ENCODE peak calls at places on chromosomes 16 and 17, in seven cellular contexts. A, R, J, U, L, X and H are unnamed samples.

GRCh38 chr17:55743103-55743679 is 7.7 kb upstream of the PCTP start:
- DNase-seq in A (no peak), R (no peak), J (no peak), U (peak; percentile 80), L (no peak), X (peak; percentile 88), H (peak; percentile 91)

GRCh38 chr17:73551756-73552155 is 92.5 kb downstream of the SDK2 start:
- DNase-seq in A (peak; percentile 65), R (no peak), J (no peak), U (no peak), L (no peak), X (no peak), H (no peak)

GRCh38 chr17:31571124-31571892 is 179.8 kb downstream of the RAB11FIP4 start:
- DNase-seq in A (no peak), R (peak; percentile 97), J (no peak), U (peak; percentile 72), L (peak; percentile 98), X (no peak), H (peak; percentile 68)

GRCh38 chr17:2708585-2709172 is 2.9 kb downstream of the CLUH start:
- DNase-seq in A (no peak), R (no peak), J (no peak), U (no peak), L (no peak), X (no peak), H (no peak)

GRCh38 chr16:1941924-1942809 is 832 bp downstream of the MSRB1 start:
- DNase-seq in A (peak; percentile 34), R (no peak), J (no peak), U (peak; percentile 87), L (no peak), X (no peak), H (peak; percentile 51)

GRCh38 chr16:89670496-89671431 is 13.1 kb downstream of the SPATA33 start:
- DNase-seq in A (no peak), R (peak; percentile 43), J (no peak), U (no peak), L (peak; percentile 57), X (peak; percentile 21), H (peak; percentile 24)

GRCh38 chr16:70653809-70654771 is 7.7 kb downstream of the IL34 start:
- DNase-seq in A (peak; percentile 73), R (peak; percentile 87), J (peak; percentile 91), U (peak; percentile 77), L (peak; percentile 78), X (peak; percentile 86), H (peak; percentile 79)

GRCh38 chr17:77299256-77300015 is 158.7 kb downstream of the SEC14L1 start:
- DNase-seq in A (no peak), R (no peak), J (no peak), U (no peak), L (no peak), X (peak; percentile 77), H (no peak)

GRCh38 chr17:7445011-7445927 is at the start of gene CHRNB1:
- DNase-seq in A (no peak), R (peak; percentile 20), J (peak; percentile 85), U (peak; percentile 85), L (peak; percentile 27), X (peak; percentile 85), H (no peak)

GRCh38 chr17:69170377-69170776 is 28.7 kb upstream of the ABCA6 start:
- DNase-seq in A (peak; percentile 44), R (no peak), J (no peak), U (no peak), L (no peak), X (no peak), H (no peak)

GRCh38 chr16:9039208-9039607 is 52.2 kb upstream of the HAPSTR1 start:
- DNase-seq in A (peak; percentile 13), R (peak; percentile 41), J (no peak), U (no peak), L (peak; percentile 55), X (no peak), H (no peak)

GRCh38 chr17:73555199-73555810 is 88.9 kb downstream of the SDK2 start:
- DNase-seq in A (no peak), R (no peak), J (no peak), U (no peak), L (no peak), X (no peak), H (no peak)

GRCh38 chr17:10003705-10004104 is 98.6 kb upstream of the RCVRN start:
- DNase-seq in A (no peak), R (no peak), J (no peak), U (no peak), L (no peak), X (no peak), H (no peak)

GRCh38 chr17:36918260-36918691 is 19.0 kb upstream of the LHX1 start:
- DNase-seq in A (no peak), R (no peak), J (no peak), U (no peak), L (peak; percentile 53), X (no peak), H (no peak)

GRCh38 chr16:80084614-80085013 is 456.2 kb upstream of the DYNLRB2 start:
- DNase-seq in A (no peak), R (peak; percentile 71), J (peak; percentile 56), U (peak; percentile 75), L (no peak), X (peak; percentile 41), H (peak; percentile 57)

GRCh38 chr17:57327176-57327970 is 71.0 kb downstream of the MSI2 start:
- DNase-seq in A (no peak), R (no peak), J (no peak), U (no peak), L (no peak), X (no peak), H (no peak)

DNA sequence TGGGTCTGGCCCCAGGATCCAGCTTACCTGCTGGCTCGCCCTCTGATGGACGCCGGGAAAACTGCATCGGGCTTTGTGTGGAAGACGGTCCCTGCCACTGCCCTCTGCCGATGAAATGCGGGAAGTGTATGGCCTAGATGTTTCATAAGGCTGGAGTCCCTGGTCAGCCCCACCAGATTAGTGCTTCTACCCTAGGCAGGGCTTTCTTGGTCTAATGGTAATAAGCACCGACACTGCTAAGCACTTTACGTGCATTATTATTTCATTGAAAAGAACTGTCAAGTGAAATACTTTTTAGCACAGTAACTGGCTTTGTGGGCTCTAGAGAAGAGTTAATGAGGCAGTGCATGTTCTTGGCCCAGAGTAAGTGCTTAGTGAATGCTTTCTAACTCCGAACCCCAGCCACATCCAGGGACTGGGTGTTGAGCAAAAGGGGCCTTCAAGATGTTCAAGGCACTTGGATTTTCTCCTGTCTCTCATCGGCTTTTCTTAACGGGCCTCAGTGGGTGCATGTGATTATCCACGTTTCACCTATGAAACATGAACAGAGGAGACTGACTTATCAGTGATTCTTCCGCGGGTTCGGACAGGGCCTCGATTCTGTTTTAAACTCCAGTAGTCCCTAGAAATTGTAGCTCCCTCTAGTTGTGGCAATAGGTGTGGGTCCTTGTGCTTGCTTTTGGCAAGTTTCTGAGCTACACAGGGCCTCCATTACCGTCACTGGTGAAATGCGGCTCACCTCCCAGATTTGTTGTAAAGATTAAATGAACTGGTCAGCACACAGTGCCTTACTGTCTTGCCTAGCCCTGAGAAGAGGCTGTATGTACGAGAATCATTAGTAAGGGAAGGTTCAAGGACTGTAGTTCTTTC is 6.6 kb downstream of the TRAF4 start:
- DNase-seq in A (peak; percentile 93), R (peak; percentile 93), J (peak; percentile 89), U (peak; percentile 93), L (peak; percentile 90), X (peak; percentile 88), H (peak; percentile 84)
- H3K4me1 ChIP-seq in A (peaks cover 33% of the 10 kb centered on the region), R (peaks cover 9% of the 10 kb centered on the region), J (peaks cover 19% of the 10 kb centered on the region), U (peaks cover 27% of the 10 kb centered on the region), L (peaks cover 13% of the 10 kb centered on the region), X (peaks cover 50% of the 10 kb centered on the region), H (peaks cover 29% of the 10 kb centered on the region)

DNA sequence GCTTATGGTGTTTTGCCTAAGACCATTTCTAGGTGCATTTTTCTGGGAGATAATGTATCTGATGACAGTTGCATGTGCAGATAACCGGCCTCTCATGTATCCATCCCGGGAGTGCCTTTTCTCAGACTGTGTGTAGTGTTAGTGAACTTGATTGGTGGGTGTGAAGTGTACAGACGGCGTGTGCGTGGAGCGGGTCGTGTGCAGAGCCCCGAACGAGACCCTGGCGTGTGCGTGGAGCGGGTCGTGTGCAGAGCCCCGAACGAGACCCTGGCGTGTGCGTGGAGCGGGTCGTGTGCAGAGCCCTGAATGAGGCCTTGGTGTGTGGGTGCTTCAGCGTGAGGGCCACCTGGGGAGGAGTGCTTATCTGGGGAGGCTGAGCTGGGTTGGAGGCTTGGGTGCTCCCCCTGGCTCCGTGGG is 28.9 kb upstream of the ZNF750 start:
- DNase-seq in A (no peak), R (no peak), J (no peak), U (no peak), L (no peak), X (no peak), H (no peak)
- H3K4me2 ChIP-seq in A (peak overlapping the region; percentile 65), R (no peak overlapping the region), J (no peak overlapping the region), U (no peak overlapping the region), L (no peak overlapping the region), X (no peak overlapping the region), H (no peak overlapping the region)

DNA sequence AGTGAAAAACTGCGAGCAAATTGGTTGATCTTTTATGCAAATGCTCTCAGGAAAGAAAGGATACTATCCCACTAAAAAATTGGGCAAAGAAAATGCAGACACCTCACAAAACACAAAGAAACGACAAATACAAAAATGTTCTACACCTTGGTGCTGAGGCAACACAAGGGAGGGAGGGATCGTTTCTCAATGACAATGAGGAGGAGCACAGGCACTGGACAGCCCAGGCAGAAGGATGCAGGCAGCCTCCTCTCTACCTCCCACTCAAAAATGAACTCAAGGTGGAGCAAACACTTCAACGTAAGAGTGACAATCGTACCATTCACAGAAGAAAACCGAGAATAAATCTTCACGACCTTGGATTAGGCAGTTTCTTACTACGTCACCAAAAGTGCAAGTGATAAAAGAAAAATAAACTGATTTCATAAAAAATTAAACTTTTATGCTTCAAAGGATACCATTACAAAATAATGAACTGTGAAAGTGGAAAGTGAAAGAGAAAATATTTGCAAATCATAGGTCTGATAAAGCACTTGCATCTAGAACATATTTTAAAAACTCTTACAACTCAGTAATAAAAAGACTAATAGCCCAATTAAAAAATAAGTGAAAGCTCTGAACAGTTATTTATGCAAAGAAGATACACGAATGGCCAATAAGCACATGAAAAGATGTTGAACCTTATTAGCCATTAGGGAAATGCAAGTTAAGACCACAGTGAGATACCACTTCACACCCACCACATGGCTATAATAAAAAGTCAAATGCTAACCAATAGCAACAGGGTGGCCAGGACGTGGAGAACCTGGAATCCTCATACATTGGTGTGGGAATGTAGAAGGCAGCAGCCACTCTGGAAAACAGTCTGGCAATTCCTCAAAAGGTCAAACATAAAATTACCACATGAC is 80.8 kb upstream of the TRAP1 start:
- DNase-seq in A (no peak), R (no peak), J (no peak), U (no peak), L (no peak), X (no peak), H (peak; percentile 39)
- H3K4me3 ChIP-seq in A (no peak overlapping the region), R (no peak overlapping the region), J (no peak overlapping the region), U (no peak overlapping the region), L (no peak overlapping the region), X (no peak overlapping the region), H (no peak overlapping the region)

GRCh38 chr17:50946891-50947843 is 81.0 kb upstream of the TOB1 start:
- DNase-seq in A (no peak), R (no peak), J (no peak), U (no peak), L (no peak), X (no peak), H (no peak)

GRCh38 chr17:50949128-50950001 is 83.2 kb upstream of the TOB1 start:
- DNase-seq in A (no peak), R (no peak), J (no peak), U (no peak), L (no peak), X (no peak), H (peak; percentile 32)

GRCh38 chr17:50947844-50948514 is 81.8 kb upstream of the TOB1 start:
- DNase-seq in A (no peak), R (no peak), J (no peak), U (no peak), L (no peak), X (no peak), H (no peak)

GRCh38 chr17:50950002-50950877 is 84.1 kb upstream of the TOB1 start:
- DNase-seq in A (peak; percentile 70), R (peak; percentile 89), J (no peak), U (peak; percentile 21), L (peak; percentile 84), X (peak; percentile 65), H (peak; percentile 93)

GRCh38 chr17:50948711-50949110 is 82.6 kb upstream of the TOB1 start:
- DNase-seq in A (no peak), R (no peak), J (no peak), U (no peak), L (no peak), X (no peak), H (no peak)
- H3K4me1 ChIP-seq in A (peaks cover 23% of the 10 kb centered on the region), R (peaks cover 31% of the 10 kb centered on the region), J (peaks cover 16% of the 10 kb centered on the region), U (peaks cover 20% of the 10 kb centered on the region), L (peaks cover 28% of the 10 kb centered on the region), X (peaks cover 82% of the 10 kb centered on the region), H (peaks cover 54% of the 10 kb centered on the region)